ENCODE peak calls at places on chromosomes 3 and 15, in four cellular contexts. E is mammary epithelial cell, D is heart left ventricle, L is trophoblast cell. W is an unnamed sample. For H3K27me3, the result is how much of the 10 kb centered on the place peaks cover.

GRCh38 chr3:53009826-53010539 is 35.9 kb downstream of the SFMBT1 start:
- DNase-seq in D (no peak), E (no peak), L (no peak), W (no peak)

GRCh38 chr3:37785718-37786117 is 76.0 kb upstream of the CTDSPL start:
- DNase-seq in L (no peak), D (no peak), E (no peak), W (no peak)

GRCh38 chr3:64666171-64666581 is 21.6 kb downstream of the ADAMTS9 start:
- DNase-seq in D (peak), E (peak), L (no peak), W (peak)

GRCh38 chr3:52707585-52707984 is 1.7 kb downstream of the SPCS1 start:
- DNase-seq in E (no peak), D (no peak), L (no peak), W (no peak)

GRCh38 chr3:195715583-195716266 is 5.1 kb upstream of the MUC20 start:
- DNase-seq in E (peak), L (peak), D (no peak), W (no peak)

GRCh38 chr3:38586546-38587520 is 62.7 kb downstream of the SCN5A start:
- DNase-seq in E (no peak), D (peak), L (no peak), W (no peak)

GRCh38 chr15:87293016-87293415 is 963.5 kb downstream of the NTRK3 start:
- DNase-seq in D (no peak), E (no peak), L (no peak), W (no peak)

GRCh38 chr3:53030864-53031445 is 14.9 kb downstream of the SFMBT1 start:
- DNase-seq in E (peak), D (no peak), L (no peak), W (no peak)

GRCh38 chr15:51908312-51908711 is 63.3 kb downstream of the LEO1 start:
- DNase-seq in D (no peak), L (no peak), E (no peak), W (peak)

GRCh38 chr3:168094580-168094876 is 1.2 kb downstream of the GOLIM4 start:
- DNase-seq in E (no peak), D (no peak), L (no peak), W (peak)

GRCh38 chr15:51318382-51319150 is 19.8 kb downstream of the CYP19A1 start:
- DNase-seq in L (peak), D (no peak), E (no peak), W (peak)

GRCh38 chr3:197791120-197792018 is at the start of gene LRCH3:
- DNase-seq in L (peak), E (peak), D (peak), W (peak)

GRCh38 chr3:170997966-170998913 is 28.3 kb downstream of the SLC2A2 start:
- DNase-seq in E (no peak), D (no peak), L (no peak), W (peak)

GRCh38 chr15:90230610-90231009 is 3.1 kb downstream of the CIB1 start:
- DNase-seq in E (no peak), L (no peak), D (no peak), W (no peak)

GRCh38 chr15:90232941-90233700 is 620 bp downstream of the CIB1 start:
- DNase-seq in L (peak), E (peak), D (peak), W (peak)

GRCh38 chr15:90231028-90232017 is 2.4 kb downstream of the CIB1 start:
- DNase-seq in E (no peak), D (no peak), L (peak), W (no peak)

GRCh38 chr15:90233701-90234518 is at the start of the genes CIB1 and GDPGP1:
- DNase-seq in D (peak), E (peak), L (peak), W (peak)

GRCh38 chr15:90232196-90232595 is 1.5 kb downstream of the CIB1 start:
- DNase-seq in E (peak), D (no peak), L (no peak), W (no peak)
- H3K27me3 ChIP-seq in E (under half), D (under half), L (under half), W (under half)

GRCh38 chr3:159339131-159339530 is 537.3 kb downstream of the MFSD1 start:
- DNase-seq in L (no peak), E (no peak), D (no peak), W (no peak)
- H3K27me3 ChIP-seq in L (under half), E (under half), D (under half), W (under half)

GRCh38 chr3:135499426-135499825 is 466.1 kb upstream of the PPP2R3A start:
- DNase-seq in E (no peak), L (no peak), D (no peak), W (no peak)

GRCh38 chr3:135500034-135500433 is 465.5 kb upstream of the PPP2R3A start:
- DNase-seq in L (no peak), D (no peak), E (no peak), W (no peak)

GRCh38 chr3:135503429-135504083 is 462.0 kb upstream of the PPP2R3A start:
- DNase-seq in E (peak), L (peak), D (peak), W (peak)

DNA sequence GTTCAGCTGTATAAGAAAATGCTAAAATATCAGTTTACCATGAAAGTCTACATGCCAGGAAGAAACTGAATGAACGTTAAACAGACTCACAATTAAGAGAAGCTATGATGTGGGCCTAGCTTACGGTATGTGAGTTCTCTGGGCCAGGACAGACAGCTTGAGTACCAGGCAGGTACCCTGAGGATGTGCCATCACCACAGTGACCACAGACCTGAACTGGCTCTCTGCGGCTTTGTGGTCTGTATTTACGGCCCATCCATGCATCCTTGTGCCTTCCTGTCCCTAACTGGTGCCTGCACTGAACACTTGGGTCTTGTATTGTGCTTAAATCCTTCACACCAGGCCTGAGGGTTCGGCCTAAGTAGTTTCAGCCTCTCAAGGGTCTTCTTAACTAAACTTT is 467.5 kb upstream of the PPP2R3A start:
- DNase-seq in D (no peak), E (no peak), L (no peak), W (no peak)
- H3K27me3 ChIP-seq in D (under half), E (under half), L (under half), W (under half)

GRCh38 chr15:89457086-89457485 is 39.3 kb downstream of the RHCG start:
- DNase-seq in D (no peak), L (no peak), E (peak), W (no peak)
- H3K27me3 ChIP-seq in D (under half), L (under half), E (under half), W (under half)

GRCh38 chr15:45112592-45113379 is 1.2 kb downstream of the DUOX2 start:
- DNase-seq in D (no peak), L (no peak), E (peak), W (no peak)
- H3K27me3 ChIP-seq in D (half or more), L (half or more), E (half or more), W (half or more)